ENCODE peak calls at places on chromosomes 5 and 9, in five cellular contexts. One of them, this sample, is unnamed.

GRCh38 chr5:103624035-103624461 is 61.5 kb upstream of the NUDT12 start:
- DNase-seq in K562: no peak
- DNase-seq in A549: no peak
- DNase-seq in GM12878: no peak
- DNase-seq in HepG2: no peak
- DNase-seq in this sample: no peak

GRCh38 chr5:180007582-180007981 is 64.0 kb downstream of the RNF130 start:
- DNase-seq in GM12878: no peak
- DNase-seq in K562: peak
- DNase-seq in A549: no peak
- DNase-seq in HepG2: no peak
- DNase-seq in this sample: no peak

GRCh38 chr9:16572005-16572727 is 298.3 kb downstream of the BNC2 start:
- DNase-seq in GM12878: no peak
- DNase-seq in HepG2: no peak
- DNase-seq in A549: no peak
- DNase-seq in K562: no peak
- DNase-seq in this sample: no peak

GRCh38 chr9:98045234-98046160 is 11.0 kb upstream of the NANS start:
- DNase-seq in K562: peak
- DNase-seq in HepG2: peak
- DNase-seq in GM12878: peak
- DNase-seq in A549: peak
- DNase-seq in this sample: no peak

GRCh38 chr5:159826351-159827222 is 89.7 kb upstream of the ADRA1B start:
- DNase-seq in GM12878: peak
- DNase-seq in A549: peak
- DNase-seq in HepG2: no peak
- DNase-seq in K562: no peak
- DNase-seq in this sample: no peak

GRCh38 chr9:115513148-115513547 is 395.2 kb upstream of the TNC start:
- DNase-seq in HepG2: no peak
- DNase-seq in GM12878: no peak
- DNase-seq in K562: no peak
- DNase-seq in A549: no peak
- DNase-seq in this sample: no peak

GRCh38 chr9:83440641-83441040 is 97.6 kb downstream of the FRMD3 start:
- DNase-seq in A549: no peak
- DNase-seq in GM12878: no peak
- DNase-seq in HepG2: no peak
- DNase-seq in K562: no peak
- DNase-seq in this sample: no peak

GRCh38 chr5:156534906-156535305 is 207.9 kb downstream of the SGCD start:
- DNase-seq in A549: no peak
- DNase-seq in K562: no peak
- DNase-seq in GM12878: no peak
- DNase-seq in HepG2: no peak
- DNase-seq in this sample: no peak

GRCh38 chr9:70229026-70229425 is 29.8 kb upstream of the SMC5 start:
- DNase-seq in HepG2: no peak
- DNase-seq in K562: no peak
- DNase-seq in A549: no peak
- DNase-seq in GM12878: no peak
- DNase-seq in this sample: no peak

GRCh38 chr9:122800066-122801060 is at the start of gene OR1K1:
- DNase-seq in K562: no peak
- DNase-seq in A549: no peak
- DNase-seq in HepG2: no peak
- DNase-seq in GM12878: no peak
- DNase-seq in this sample: no peak

GRCh38 chr9:16335788-16336580 is 534.5 kb downstream of the BNC2 start:
- DNase-seq in K562: no peak
- DNase-seq in A549: peak
- DNase-seq in HepG2: no peak
- DNase-seq in GM12878: no peak
- DNase-seq in this sample: no peak

GRCh38 chr5:150172147-150172546 is 5.6 kb downstream of the CDX1 start:
- DNase-seq in HepG2: no peak
- DNase-seq in GM12878: no peak
- DNase-seq in A549: no peak
- DNase-seq in K562: no peak
- DNase-seq in this sample: no peak

GRCh38 chr5:60538955-60539866 is 160.8 kb downstream of the DEPDC1B start:
- DNase-seq in K562: no peak
- DNase-seq in GM12878: no peak
- DNase-seq in HepG2: no peak
- DNase-seq in A549: peak
- DNase-seq in this sample: no peak

GRCh38 chr9:72650206-72650605 is 128.8 kb downstream of the TMC1 start:
- DNase-seq in A549: no peak
- DNase-seq in HepG2: no peak
- DNase-seq in GM12878: no peak
- DNase-seq in K562: no peak
- DNase-seq in this sample: no peak

GRCh38 chr5:75368391-75368790 is 31.4 kb downstream of the HMGCR start:
- DNase-seq in GM12878: no peak
- DNase-seq in A549: no peak
- DNase-seq in HepG2: no peak
- DNase-seq in K562: no peak
- DNase-seq in this sample: no peak

GRCh38 chr5:170497311-170498038 is 6.3 kb upstream of the KCNIP1 start:
- DNase-seq in HepG2: no peak
- DNase-seq in K562: no peak
- DNase-seq in A549: no peak
- DNase-seq in GM12878: no peak
- DNase-seq in this sample: no peak

GRCh38 chr5:4700082-4700481 is 440.0 kb upstream of the ADAMTS16 start:
- DNase-seq in A549: peak
- DNase-seq in K562: peak
- DNase-seq in HepG2: peak
- DNase-seq in GM12878: no peak
- DNase-seq in this sample: peak

GRCh38 chr5:1336749-1337489 is 8.0 kb downstream of the CLPTM1L start:
- DNase-seq in K562: no peak
- DNase-seq in GM12878: no peak
- DNase-seq in HepG2: no peak
- DNase-seq in A549: no peak
- DNase-seq in this sample: no peak

GRCh38 chr5:167699434-167699833 is 592.0 kb upstream of the WWC1 start:
- DNase-seq in A549: peak
- DNase-seq in K562: no peak
- DNase-seq in HepG2: no peak
- DNase-seq in GM12878: no peak
- DNase-seq in this sample: no peak

GRCh38 chr5:180499684-180500083 is 5.5 kb downstream of the CNOT6 start:
- DNase-seq in GM12878: no peak
- DNase-seq in A549: no peak
- DNase-seq in HepG2: no peak
- DNase-seq in K562: peak
- DNase-seq in this sample: no peak

GRCh38 chr5:43636076-43636475 is 33.1 kb downstream of the NNT start:
- DNase-seq in HepG2: no peak
- DNase-seq in A549: no peak
- DNase-seq in K562: no peak
- DNase-seq in GM12878: no peak
- DNase-seq in this sample: no peak

GRCh38 chr5:95881833-95882232 is 59.3 kb upstream of the GLRX start:
- DNase-seq in K562: no peak
- DNase-seq in A549: no peak
- DNase-seq in GM12878: no peak
- DNase-seq in HepG2: no peak
- DNase-seq in this sample: no peak

GRCh38 chr5:144017631-144018030 is 152.8 kb downstream of the YIPF5 start:
- DNase-seq in K562: no peak
- DNase-seq in HepG2: no peak
- DNase-seq in GM12878: no peak
- DNase-seq in A549: no peak
- DNase-seq in this sample: no peak

GRCh38 chr9:131530930-131531832 is at the start of gene UCK1:
- DNase-seq in K562: peak
- DNase-seq in GM12878: peak
- DNase-seq in HepG2: peak
- DNase-seq in A549: peak
- DNase-seq in this sample: peak

GRCh38 chr9:72951043-72951442 is 1.8 kb downstream of the ALDH1A1 start:
- DNase-seq in A549: peak
- DNase-seq in HepG2: peak
- DNase-seq in K562: peak
- DNase-seq in GM12878: no peak
- DNase-seq in this sample: no peak

GRCh38 chr5:1555011-1555807 is 31.4 kb upstream of the LPCAT1 start:
- DNase-seq in A549: peak
- DNase-seq in HepG2: peak
- DNase-seq in GM12878: no peak
- DNase-seq in K562: no peak
- DNase-seq in this sample: peak

GRCh38 chr5:1161108-1161831 is 40.1 kb upstream of the SLC6A19 start:
- DNase-seq in K562: no peak
- DNase-seq in GM12878: no peak
- DNase-seq in A549: peak
- DNase-seq in HepG2: peak
- DNase-seq in this sample: no peak

GRCh38 chr9:106864533-106865143 is 1.7 kb downstream of the ZNF462 start:
- DNase-seq in HepG2: no peak
- DNase-seq in A549: no peak
- DNase-seq in GM12878: no peak
- DNase-seq in K562: no peak
- DNase-seq in this sample: no peak

GRCh38 chr5:43041131-43041668 is 1.1 kb upstream of the ANXA2R start:
- DNase-seq in HepG2: no peak
- DNase-seq in A549: peak
- DNase-seq in GM12878: no peak
- DNase-seq in K562: peak
- DNase-seq in this sample: no peak

GRCh38 chr9:130927995-130928900 is 10.8 kb downstream of the FIBCD1 start:
- DNase-seq in A549: peak
- DNase-seq in HepG2: peak
- DNase-seq in K562: no peak
- DNase-seq in GM12878: peak
- DNase-seq in this sample: no peak

GRCh38 chr9:81776390-81776789 is 87.0 kb upstream of the TLE1 start:
- DNase-seq in GM12878: no peak
- DNase-seq in HepG2: no peak
- DNase-seq in A549: no peak
- DNase-seq in K562: no peak
- DNase-seq in this sample: no peak

GRCh38 chr9:127862075-127863011 is 7.9 kb upstream of the ENG start:
- DNase-seq in K562: peak
- DNase-seq in HepG2: no peak
- DNase-seq in A549: no peak
- DNase-seq in GM12878: no peak
- DNase-seq in this sample: no peak

GRCh38 chr9:93091056-93091452 is 5.0 kb upstream of the CARD19 start:
- DNase-seq in HepG2: no peak
- DNase-seq in A549: no peak
- DNase-seq in K562: no peak
- DNase-seq in GM12878: no peak
- DNase-seq in this sample: no peak

GRCh38 chr9:129497064-129497836 is 123.7 kb downstream of the C9orf50 start:
- DNase-seq in A549: no peak
- DNase-seq in HepG2: no peak
- DNase-seq in K562: peak
- DNase-seq in GM12878: no peak
- DNase-seq in this sample: no peak

GRCh38 chr9:15513335-15513734 is 2.6 kb upstream of the PSIP1 start:
- DNase-seq in A549: peak
- DNase-seq in GM12878: no peak
- DNase-seq in K562: peak
- DNase-seq in HepG2: peak
- DNase-seq in this sample: peak

GRCh38 chr9:69168709-69169217 is 5.3 kb upstream of the TJP2 start:
- DNase-seq in K562: peak
- DNase-seq in A549: no peak
- DNase-seq in HepG2: peak
- DNase-seq in GM12878: no peak
- DNase-seq in this sample: no peak

GRCh38 chr9:93205045-93205768 is 21.3 kb downstream of the WNK2 start:
- DNase-seq in GM12878: no peak
- DNase-seq in A549: no peak
- DNase-seq in K562: no peak
- DNase-seq in HepG2: peak
- DNase-seq in this sample: no peak

GRCh38 chr5:77168187-77168883 is 42.1 kb upstream of the PDE8B start:
- DNase-seq in HepG2: no peak
- DNase-seq in A549: peak
- DNase-seq in GM12878: no peak
- DNase-seq in K562: no peak
- DNase-seq in this sample: no peak
- TF ChIP-seq KDM1A in HepG2: no peak
- TF ChIP-seq KDM1A in A549: no peak
- TF ChIP-seq KDM1A in GM12878: no peak
- TF ChIP-seq KDM1A in K562: no peak
- TF ChIP-seq KDM1A in this sample: no peak

GRCh38 chr9:126849811-126850210 is 10.6 kb upstream of the ZBTB34 start:
- DNase-seq in K562: no peak
- DNase-seq in GM12878: no peak
- DNase-seq in HepG2: no peak
- DNase-seq in A549: no peak
- DNase-seq in this sample: no peak
- TF ChIP-seq KDM1A in K562: no peak
- TF ChIP-seq KDM1A in GM12878: no peak
- TF ChIP-seq KDM1A in HepG2: no peak
- TF ChIP-seq KDM1A in A549: no peak
- TF ChIP-seq KDM1A in this sample: no peak

DNA sequence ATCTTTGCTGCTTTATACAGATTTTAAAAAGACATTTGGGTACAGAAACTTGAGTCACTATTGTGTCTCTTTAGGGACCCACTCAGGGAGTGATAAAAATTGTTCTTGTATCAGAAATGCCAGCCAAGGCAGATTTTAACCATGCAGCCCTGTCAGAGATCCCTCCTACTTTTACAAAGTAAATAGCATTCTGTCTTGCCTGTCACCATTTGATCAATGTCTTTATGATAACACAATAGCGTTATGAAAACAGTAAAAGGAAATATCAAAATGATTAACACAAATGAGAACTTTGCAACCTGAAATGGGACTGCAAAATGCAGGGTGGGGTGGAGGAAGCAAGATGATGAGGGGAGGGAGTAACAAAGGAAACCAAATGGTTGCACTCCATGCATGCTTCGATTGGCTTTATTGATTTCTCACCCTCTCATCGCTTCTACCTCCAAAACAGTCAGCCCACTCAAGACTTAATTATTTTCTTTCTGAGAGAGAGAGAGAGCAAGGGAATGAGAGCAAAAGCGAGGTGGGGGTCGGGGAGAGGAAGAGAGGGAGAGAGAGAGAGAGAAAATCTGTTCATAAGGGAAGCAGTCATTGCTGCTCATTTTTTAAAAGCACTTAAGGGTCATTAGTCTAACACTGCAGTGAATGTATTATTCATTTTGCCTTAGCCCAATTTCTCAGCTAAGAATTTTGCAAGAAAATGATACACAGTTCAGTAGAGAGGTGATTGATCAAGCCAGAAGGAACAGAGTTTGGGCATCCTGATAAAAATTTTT is 576.5 kb downstream of the CSNK1G3 start:
- DNase-seq in K562: no peak
- DNase-seq in GM12878: no peak
- DNase-seq in A549: no peak
- DNase-seq in HepG2: no peak
- DNase-seq in this sample: no peak
- TF ChIP-seq KDM1A in K562: no peak
- TF ChIP-seq KDM1A in GM12878: no peak
- TF ChIP-seq KDM1A in A549: no peak
- TF ChIP-seq KDM1A in HepG2: no peak
- TF ChIP-seq KDM1A in this sample: no peak

GRCh38 chr5:137758719-137759312 is 4.7 kb upstream of the HNRNPA0 start:
- DNase-seq in GM12878: peak
- DNase-seq in HepG2: peak
- DNase-seq in K562: no peak
- DNase-seq in A549: peak
- DNase-seq in this sample: no peak
- TF ChIP-seq KDM1A in GM12878: no peak
- TF ChIP-seq KDM1A in HepG2: no peak
- TF ChIP-seq KDM1A in K562: no peak
- TF ChIP-seq KDM1A in A549: no peak
- TF ChIP-seq KDM1A in this sample: no peak

This sample was measured in H1.